ENCODE peak calls at places on chromosomes 2 and 18, in eight cellular contexts. S, L, E, O, R, I, Y and B are unnamed samples.

GRCh38 chr2:178234648-178235047 is 40.3 kb downstream of the OSBPL6 start:
- DNase-seq in S (no peak), R (no peak), I (no peak), Y (no peak), O (no peak), L (no peak), E (no peak), B (no peak)

GRCh38 chr18:79507076-79507545 is 111.4 kb downstream of the NFATC1 start:
- DNase-seq in R (peak; percentile 39), O (no peak), S (peak; percentile 58), I (peak; percentile 44), L (peak; percentile 61), E (no peak), Y (peak; percentile 23), B (peak; percentile 70)

GRCh38 chr2:235614900-235615712 is 121.3 kb downstream of the AGAP1 start:
- DNase-seq in O (no peak), Y (no peak), S (no peak), I (peak; percentile 30), E (no peak), R (peak; percentile 20), L (peak; percentile 77), B (no peak)

GRCh38 chr2:9100080-9100876 is 96.8 kb upstream of the MBOAT2 start:
- DNase-seq in S (no peak), O (no peak), I (no peak), E (no peak), Y (no peak), R (no peak), L (no peak), B (no peak)

GRCh38 chr2:45793998-45794720 is 142.7 kb downstream of the PRKCE start:
- DNase-seq in E (no peak), R (no peak), L (no peak), S (no peak), I (no peak), Y (no peak), O (no peak), B (no peak)

GRCh38 chr2:46814160-46814559 is 101.4 kb downstream of the MCFD2 start:
- DNase-seq in E (no peak), L (peak; percentile 77), O (peak; percentile 43), S (no peak), R (peak; percentile 31), Y (no peak), I (peak; percentile 46), B (no peak)

GRCh38 chr18:46625069-46625468 is 32.0 kb downstream of the LOXHD1 start:
- DNase-seq in R (no peak), L (no peak), E (no peak), S (no peak), O (no peak), Y (no peak), I (no peak), B (no peak)

GRCh38 chr2:136310005-136310495 is 192.1 kb upstream of the CXCR4 start:
- DNase-seq in R (no peak), I (no peak), S (no peak), O (no peak), Y (no peak), E (no peak), L (no peak), B (no peak)

GRCh38 chr2:177322801-177323261 is 58.3 kb upstream of the NFE2L2 start:
- DNase-seq in O (peak; percentile 68), R (peak; percentile 63), Y (peak; percentile 19), E (no peak), L (no peak), S (no peak), I (peak; percentile 50), B (no peak)

GRCh38 chr2:100974712-100975520 is 27.2 kb upstream of the RPL31 start:
- DNase-seq in S (no peak), O (no peak), R (no peak), L (no peak), E (no peak), I (no peak), Y (no peak), B (no peak)

GRCh38 chr2:102331311-102331980 is 20.1 kb downstream of the IL1RL1 start:
- DNase-seq in O (no peak), S (no peak), E (no peak), Y (no peak), R (no peak), L (no peak), I (peak; percentile 28), B (no peak)

GRCh38 chr2:240624011-240624949 is 1.0 kb upstream of the GPR35 start:
- DNase-seq in Y (peak; percentile 13), L (no peak), O (no peak), E (peak; percentile 6), S (peak; percentile 84), I (no peak), R (no peak), B (no peak)

GRCh38 chr2:128623776-128624424 is 305.2 kb upstream of the HS6ST1 start:
- DNase-seq in L (peak; percentile 96), E (no peak), S (peak; percentile 76), O (peak; percentile 7), I (peak; percentile 26), Y (no peak), R (no peak), B (no peak)

DNA sequence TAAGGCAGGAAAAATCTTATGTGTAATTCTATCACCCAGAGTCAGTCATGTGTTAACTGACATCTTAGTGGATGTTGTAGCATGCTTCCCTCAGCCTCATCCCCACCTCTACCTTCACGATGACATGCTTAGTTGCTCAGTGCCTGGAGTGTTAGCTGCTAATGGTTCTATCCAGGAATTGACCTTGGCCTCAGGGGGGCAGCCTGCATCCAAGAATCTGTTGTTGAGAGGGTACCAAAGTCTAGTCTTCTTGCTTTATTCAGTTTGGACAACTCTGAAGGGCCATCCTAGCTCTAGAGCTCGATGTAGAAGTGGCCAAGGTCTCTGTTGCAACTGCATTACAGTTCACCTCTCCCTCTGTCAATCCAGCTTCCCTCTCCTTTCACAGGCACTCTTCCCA is 61.2 kb downstream of the ACYP2 start:
- DNase-seq in I (peak; percentile 8), Y (peak; percentile 64), S (peak; percentile 40), L (peak; percentile 68), R (peak; percentile 9), E (peak; percentile 78), O (peak; percentile 25), B (peak; percentile 63)
- TF ChIP-seq CTCF in I (peak; percentile 26), Y (no peak), S (peak; percentile 18), L (peak; percentile 66), R (no peak), E (peak; percentile 81), O (no peak), B (no peak)

GRCh38 chr18:65522907-65523306 is 227.9 kb upstream of the CDH7 start:
- DNase-seq in L (no peak), R (no peak), Y (no peak), S (no peak), E (no peak), O (no peak), I (no peak), B (no peak)

GRCh38 chr18:65527879-65528633 is 222.8 kb upstream of the CDH7 start:
- DNase-seq in I (no peak), E (no peak), O (no peak), Y (no peak), S (no peak), R (no peak), L (no peak), B (no peak)

GRCh38 chr18:65526099-65526498 is 224.7 kb upstream of the CDH7 start:
- DNase-seq in R (no peak), Y (no peak), I (no peak), E (no peak), O (no peak), S (no peak), L (no peak), B (no peak)

DNA sequence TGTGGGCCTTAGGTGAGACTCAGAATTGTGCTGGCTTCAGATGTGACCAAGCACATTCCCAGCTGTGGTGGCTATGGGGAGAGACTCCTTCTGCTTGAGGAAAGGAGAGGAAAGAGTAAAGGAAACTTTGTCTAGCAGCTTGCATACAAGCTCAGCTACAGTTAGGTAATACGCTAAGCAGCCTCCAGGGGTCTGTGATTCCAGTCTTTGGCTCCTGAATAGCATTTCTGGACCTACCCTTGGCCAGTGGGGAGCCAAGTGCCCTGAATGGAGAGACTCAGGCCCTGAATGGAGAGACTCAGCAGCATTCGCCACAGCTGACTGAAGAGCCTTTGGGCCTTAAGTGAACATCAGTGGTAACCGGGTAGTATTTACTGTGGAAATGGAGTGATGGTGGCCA is 227.4 kb upstream of the CDH7 start:
- DNase-seq in Y (peak; percentile 32), E (no peak), S (no peak), O (no peak), I (no peak), L (no peak), R (no peak), B (no peak)
- TF ChIP-seq CTCF in Y (peak; percentile 30), E (peak; percentile 5), S (no peak), O (no peak), I (no peak), L (no peak), R (no peak), B (peak; percentile 33)

GRCh38 chr2:239277401-239278085 is 123.3 kb downstream of the HDAC4 start:
- DNase-seq in R (peak; percentile 6), Y (no peak), O (no peak), E (no peak), S (no peak), L (no peak), I (peak; percentile 1), B (no peak)

GRCh38 chr2:239275037-239275685 is 125.7 kb downstream of the HDAC4 start:
- DNase-seq in Y (no peak), R (peak; percentile 72), E (no peak), L (peak; percentile 99), I (peak; percentile 79), O (peak; percentile 59), S (peak; percentile 97), B (no peak)

GRCh38 chr2:239275871-239276812 is 124.7 kb downstream of the HDAC4 start:
- DNase-seq in E (peak; percentile 81), L (no peak), S (peak; percentile 27), I (peak; percentile 37), O (peak; percentile 63), R (peak; percentile 59), Y (no peak), B (no peak)

GRCh38 chr2:239278361-239278760 is 122.5 kb downstream of the HDAC4 start:
- DNase-seq in L (no peak), S (no peak), R (no peak), O (no peak), I (peak; percentile 1), E (no peak), Y (no peak), B (no peak)

DNA sequence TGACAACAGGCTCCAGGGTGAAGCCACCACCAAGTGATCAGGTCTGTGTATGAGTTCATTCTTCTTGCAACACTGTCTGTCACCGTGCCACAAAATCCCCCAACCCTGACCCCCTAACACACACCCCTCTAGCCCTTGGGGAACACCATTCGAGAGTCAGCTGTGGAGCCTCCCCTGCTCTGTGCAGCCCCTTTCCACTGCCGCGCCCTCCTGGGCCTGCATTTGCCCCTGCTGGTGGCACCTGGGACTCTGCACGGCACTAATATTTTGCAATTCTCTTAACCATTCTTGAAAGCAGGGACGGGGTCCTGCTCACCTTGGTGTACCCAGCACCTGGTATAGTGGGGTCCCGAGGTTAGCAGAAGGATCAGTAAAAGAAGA is 124.0 kb downstream of the HDAC4 start:
- DNase-seq in R (no peak), Y (no peak), E (peak; percentile 33), L (no peak), I (peak; percentile 1), O (no peak), S (peak; percentile 50), B (no peak)
- TF ChIP-seq CTCF in R (no peak), Y (no peak), E (no peak), L (peak; percentile 13), I (no peak), O (no peak), S (peak; percentile 20), B (peak; percentile 32)

DNA sequence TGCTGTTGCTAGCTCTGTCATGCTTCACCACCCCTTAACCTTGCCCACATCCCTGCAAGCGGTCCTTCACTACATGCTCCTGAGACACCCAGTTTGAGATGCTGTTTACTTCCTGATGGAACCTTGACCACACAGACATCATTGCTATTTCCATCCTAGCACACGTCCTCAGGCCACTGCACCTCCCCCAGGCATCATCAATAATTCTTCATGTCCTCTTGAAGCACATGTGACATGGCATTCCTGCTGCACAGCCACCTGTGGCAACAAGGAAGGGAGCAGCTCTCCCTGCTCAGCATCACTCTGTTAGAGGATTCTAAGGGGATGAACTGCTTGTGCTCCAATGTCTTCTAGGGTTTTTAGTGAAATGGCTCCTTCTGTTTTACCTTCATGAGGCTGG is 26.1 kb upstream of the ST3GAL5 start:
- DNase-seq in O (no peak), I (no peak), R (no peak), Y (no peak), L (no peak), E (no peak), S (no peak), B (no peak)
- TF ChIP-seq CTCF in O (no peak), I (no peak), R (no peak), Y (no peak), L (no peak), E (no peak), S (no peak), B (no peak)